ENCODE peak calls at places on chromosomes 6 and 20, in eight cellular contexts. G is T-helper 2 cell; S is aorta; E is astrocyte of the cerebellum; T is skeletal muscle cell; C is NCI-H345; V is lower lobe of right lung; U is naive thymus-derived CD4-positive, alpha-beta T cell. J is an unnamed sample.

GRCh38 chr6:17251953-17252352 is 29.2 kb upstream of the RBM24 start:
- DNase-seq in G (no peak), S (no peak), E (no peak), T (no peak), C (no peak), V (no peak), U (no peak), J (no peak)

GRCh38 chr6:4358414-4359107 is 223.2 kb upstream of the ECI2 start:
- DNase-seq in G (peak), S (peak), E (peak), T (peak), C (no peak), V (peak), U (no peak), J (no peak)

GRCh38 chr20:31602779-31603441 is 2.2 kb upstream of the ID1 start:
- DNase-seq in G (peak), S (no peak), E (peak), T (peak), C (no peak), V (no peak), U (no peak), J (no peak)

GRCh38 chr6:167046861-167047495 is 47.8 kb downstream of the CEP43 start:
- DNase-seq in G (no peak), S (no peak), E (no peak), T (no peak), C (no peak), V (no peak), U (no peak), J (no peak)

GRCh38 chr6:63573899-63574553 is 1.7 kb downstream of the LOC128125822 start:
- DNase-seq in G (peak), S (no peak), E (no peak), T (no peak), C (peak), V (no peak), U (peak), J (peak)

GRCh38 chr20:4864292-4864691 is 137.0 kb downstream of the SLC23A2 start:
- DNase-seq in G (no peak), S (no peak), E (no peak), T (no peak), C (no peak), V (no peak), U (no peak), J (no peak)

GRCh38 chr6:47153066-47153755 is 111.1 kb upstream of the ADGRF1 start:
- DNase-seq in G (no peak), S (no peak), E (peak), T (no peak), C (no peak), V (no peak), U (no peak), J (no peak)

GRCh38 chr6:147874322-147874721 is 365.8 kb downstream of the SAMD5 start:
- DNase-seq in G (no peak), S (no peak), E (no peak), T (no peak), C (no peak), V (no peak), U (no peak), J (no peak)

GRCh38 chr6:31769684-31770371 is 7.3 kb downstream of the VWA7 start:
- DNase-seq in G (peak), S (peak), E (no peak), T (no peak), C (peak), V (peak), U (peak), J (peak)

GRCh38 chr6:6856538-6857523 is 250.9 kb upstream of the RREB1 start:
- DNase-seq in G (peak), S (no peak), E (no peak), T (no peak), C (no peak), V (peak), U (peak), J (no peak)

GRCh38 chr6:170212956-170213636 is 77.8 kb downstream of the DLL1 start:
- DNase-seq in G (no peak), S (no peak), E (no peak), T (no peak), C (no peak), V (no peak), U (no peak), J (no peak)

GRCh38 chr6:168607272-168608112 is 166.5 kb downstream of the SMOC2 start:
- DNase-seq in G (no peak), S (peak), E (no peak), T (no peak), C (peak), V (peak), U (no peak), J (no peak)

GRCh38 chr6:145206247-145206907 is 528.9 kb downstream of the EPM2A start:
- DNase-seq in G (no peak), S (no peak), E (no peak), T (peak), C (no peak), V (no peak), U (no peak), J (no peak)

GRCh38 chr20:6501061-6501460 is 266.4 kb upstream of the BMP2 start:
- DNase-seq in G (no peak), S (no peak), E (peak), T (peak), C (no peak), V (no peak), U (no peak), J (no peak)

GRCh38 chr6:3820563-3820962 is 28.6 kb upstream of the FAM50B start:
- DNase-seq in G (no peak), S (no peak), E (peak), T (no peak), C (no peak), V (no peak), U (no peak), J (no peak)

GRCh38 chr6:37103169-37104039 is 66.5 kb upstream of the PIM1 start:
- DNase-seq in G (no peak), S (no peak), E (no peak), T (no peak), C (peak), V (peak), U (no peak), J (peak)

GRCh38 chr20:37880726-37881591 is 22.0 kb upstream of the VSTM2L start:
- DNase-seq in G (no peak), S (no peak), E (no peak), T (peak), C (peak), V (no peak), U (no peak), J (no peak)

GRCh38 chr20:61300741-61301140 is 48.7 kb downstream of the CDH4 start:
- DNase-seq in G (no peak), S (no peak), E (no peak), T (no peak), C (no peak), V (no peak), U (no peak), J (no peak)

GRCh38 chr6:108795122-108795521 is 53.1 kb upstream of the ARMC2 start:
- DNase-seq in G (no peak), S (no peak), E (no peak), T (no peak), C (no peak), V (no peak), U (no peak), J (no peak)

GRCh38 chr6:106773956-106774629 is 144.7 kb downstream of the QRSL1 start:
- DNase-seq in G (no peak), S (no peak), E (no peak), T (no peak), C (no peak), V (no peak), U (no peak), J (no peak)

GRCh38 chr6:22709804-22710203 is 140.4 kb downstream of the HDGFL1 start:
- DNase-seq in G (no peak), S (no peak), E (no peak), T (no peak), C (no peak), V (no peak), U (no peak), J (no peak)

GRCh38 chr20:38645318-38645717 is 43.7 kb downstream of the ARHGAP40 start:
- DNase-seq in G (no peak), S (no peak), E (no peak), T (no peak), C (no peak), V (no peak), U (no peak), J (no peak)

GRCh38 chr20:21387528-21387927 is 9.8 kb downstream of the NKX2-4 start:
- DNase-seq in G (no peak), S (no peak), E (no peak), T (no peak), C (peak), V (no peak), U (no peak), J (peak)

GRCh38 chr6:89956182-89956581 is 61.9 kb downstream of the GJA10 start:
- DNase-seq in G (peak), S (no peak), E (no peak), T (no peak), C (no peak), V (no peak), U (no peak), J (no peak)

GRCh38 chr6:21438986-21439352 is 154.6 kb upstream of the SOX4 start:
- DNase-seq in G (peak), S (no peak), E (peak), T (no peak), C (no peak), V (no peak), U (no peak), J (no peak)

GRCh38 chr20:60050193-60050960 is 92.2 kb downstream of the CDH26 start:
- DNase-seq in G (peak), S (peak), E (no peak), T (no peak), C (no peak), V (no peak), U (no peak), J (peak)

GRCh38 chr6:82712826-82713225 is 349.2 kb downstream of the TPBG start:
- DNase-seq in G (peak), S (no peak), E (no peak), T (no peak), C (no peak), V (no peak), U (no peak), J (no peak)

GRCh38 chr6:137749595-137750215 is 117.4 kb upstream of the TNFAIP3 start:
- DNase-seq in G (no peak), S (no peak), E (no peak), T (no peak), C (no peak), V (no peak), U (no peak), J (no peak)

GRCh38 chr6:125904871-125905270 is 51.7 kb upstream of the HINT3 start:
- DNase-seq in G (peak), S (no peak), E (peak), T (no peak), C (no peak), V (no peak), U (no peak), J (no peak)

GRCh38 chr20:15708984-15709598 is 864.2 kb downstream of the KIF16B start:
- DNase-seq in G (peak), S (peak), E (no peak), T (no peak), C (peak), V (peak), U (no peak), J (peak)

GRCh38 chr6:74991573-74992332 is 214.1 kb downstream of the COL12A1 start:
- DNase-seq in G (no peak), S (no peak), E (peak), T (peak), C (no peak), V (no peak), U (no peak), J (no peak)

GRCh38 chr6:48111143-48111506 is at the start of gene PTCHD4:
- DNase-seq in G (no peak), S (no peak), E (peak), T (peak), C (peak), V (peak), U (no peak), J (peak)

GRCh38 chr6:17798477-17798876 is 91.8 kb upstream of the NUP153 start:
- DNase-seq in G (no peak), S (no peak), E (no peak), T (no peak), C (no peak), V (no peak), U (no peak), J (no peak)

GRCh38 chr20:44009679-44009992 is 95.0 kb downstream of the TOX2 start:
- DNase-seq in G (no peak), S (no peak), E (no peak), T (no peak), C (no peak), V (no peak), U (no peak), J (no peak)

J was measured in NCI-H748 treated with DMSO at 0.1 percent for 48 hours.